ENCODE peak calls at places on chromosomes 12 and 14, in seven cellular contexts. T is stimulated activated CD8-positive, alpha-beta memory T cell treated with anti-CD3 and anti-CD28 coated beads, Interleukin-2, amount 100 ng/mL, for 1 hour; E is HuH-7.5; Q is fibroblast of gingiva; P is kidney glomerular epithelial cell; G is NCI-H1930; C is astrocyte. J is an unnamed sample.

GRCh38 chr14:81400852-81401251 is 728 bp upstream of the STON2 start:
- DNase-seq in T (no peak), C (peak; percentile 100), G (no peak), Q (peak; percentile 100), P (peak; percentile 19), E (peak; percentile 18), J (no peak)

GRCh38 chr12:123113038-123113437 is 37.9 kb downstream of the PITPNM2 start:
- DNase-seq in E (no peak), G (no peak), P (no peak), C (no peak), T (no peak), Q (no peak), J (no peak)

GRCh38 chr14:37901978-37902377 is 305.7 kb upstream of the SSTR1 start:
- DNase-seq in P (no peak), G (no peak), T (no peak), C (peak; percentile 2), Q (peak; percentile 73), E (no peak), J (no peak)

GRCh38 chr14:68981539-68981976 is 2.5 kb upstream of the ACTN1 start:
- DNase-seq in P (no peak), Q (no peak), E (no peak), G (no peak), T (no peak), C (peak; percentile 90), J (no peak)

GRCh38 chr12:72214163-72214562 is 58.0 kb upstream of the TRHDE start:
- DNase-seq in E (no peak), G (no peak), C (peak; percentile 30), T (no peak), Q (no peak), P (no peak), J (no peak)

GRCh38 chr14:24954037-24954696 is 95.8 kb downstream of the STXBP6 start:
- DNase-seq in G (no peak), E (no peak), P (no peak), Q (no peak), C (no peak), T (no peak), J (no peak)

GRCh38 chr14:94213021-94213420 is 38.9 kb downstream of the PPP4R4 start:
- DNase-seq in E (no peak), Q (peak; percentile 10), T (no peak), C (peak; percentile 77), G (no peak), P (peak; percentile 91), J (no peak)

GRCh38 chr12:51788876-51789275 is 59.6 kb downstream of the FIGNL2 start:
- DNase-seq in C (peak; percentile 76), E (no peak), Q (peak; percentile 37), T (no peak), P (peak; percentile 34), G (no peak), J (no peak)

GRCh38 chr12:54010972-54011664 is 2.3 kb downstream of the HOXC8 start:
- DNase-seq in P (no peak), T (no peak), E (no peak), G (no peak), C (no peak), Q (no peak), J (no peak)

GRCh38 chr12:49956663-49957569 is 4.8 kb upstream of the AQP5 start:
- DNase-seq in Q (no peak), T (no peak), C (no peak), G (no peak), P (peak; percentile 41), E (no peak), J (no peak)

GRCh38 chr14:96858643-96859042 is 61.5 kb downstream of the VRK1 start:
- DNase-seq in E (no peak), T (no peak), G (no peak), P (no peak), C (no peak), Q (no peak), J (no peak)

GRCh38 chr14:65492277-65492676 is 79.7 kb downstream of the FUT8 start:
- DNase-seq in C (no peak), E (no peak), T (no peak), P (no peak), Q (no peak), G (no peak), J (no peak)

GRCh38 chr12:117148642-117149041 is 41.6 kb downstream of the FBXO21 start:
- DNase-seq in P (no peak), Q (no peak), T (no peak), E (no peak), C (peak; percentile 36), G (no peak), J (no peak)

GRCh38 chr12:53660064-53660463 is 15.8 kb downstream of the ATP5MC2 start:
- DNase-seq in C (no peak), P (no peak), Q (peak; percentile 58), T (no peak), E (no peak), G (no peak), J (no peak)

GRCh38 chr14:90871605-90872233 is 55.5 kb upstream of the TTC7B start:
- DNase-seq in C (peak; percentile 79), T (no peak), G (no peak), P (no peak), E (no peak), Q (peak; percentile 34), J (no peak)

GRCh38 chr12:72296389-72296788 is 24.2 kb downstream of the TRHDE start:
- DNase-seq in C (peak; percentile 93), T (no peak), E (no peak), G (no peak), P (peak; percentile 96), Q (no peak), J (no peak)

GRCh38 chr14:65156568-65157366 is 54.5 kb upstream of the MAX start:
- DNase-seq in E (no peak), C (peak; percentile 76), G (no peak), Q (peak; percentile 92), P (peak; percentile 10), T (no peak), J (no peak)

GRCh38 chr14:61326847-61327246 is 5.5 kb downstream of the PRKCH start:
- DNase-seq in Q (peak; percentile 4), P (no peak), E (no peak), G (no peak), C (no peak), T (no peak), J (no peak)

GRCh38 chr12:48977290-48978281 is 536 bp upstream of the WNT1 start:
- DNase-seq in E (peak; percentile 89), C (peak; percentile 46), Q (no peak), P (no peak), T (peak; percentile 54), G (peak; percentile 71), J (peak; percentile 72)

GRCh38 chr12:75766263-75767160 is 255.1 kb upstream of the KRR1 start:
- DNase-seq in G (no peak), Q (peak; percentile 55), E (no peak), C (peak; percentile 76), T (no peak), P (peak; percentile 81), J (no peak)

J was measured in central memory CD8-positive, alpha-beta T cell.